ENCODE peak calls at places on chromosomes 5 and 9, in eight cellular contexts. Q is dorsolateral prefrontal cortex; B is tibial nerve; Z is OCI-M1; F is neural crest cell; V is heart left ventricle; X is stimulated activated naive B cell treated with anti-CD40 and anti-IgM and Interleukin-4, amounts not matched to agents 10 μg/mL and 1 μg/mL and 100 μg/mL, for 72 hours; M is activated CD8-positive, alpha-beta memory T cell treated with anti-CD3 and anti-CD28 coated beads, Interleukin-2, amount 50 U/mL, for 4 hours. S is an unnamed sample.

GRCh38 chr9:36739538-36740116 is 166.9 kb downstream of the MELK start:
- DNase-seq in B (no peak), V (no peak), X (no peak), M (no peak), Q (no peak), F (no peak), Z (no peak), S (no peak)

GRCh38 chr5:181260720-181261319 is at the start of gene TRIM52:
- DNase-seq in Z (no peak), B (peak), X (peak), V (peak), F (peak), Q (peak), M (peak), S (peak)

GRCh38 chr5:110386782-110387181 is 339.7 kb downstream of the TMEM232 start:
- DNase-seq in X (no peak), V (no peak), Q (no peak), B (no peak), F (no peak), Z (no peak), M (no peak), S (no peak)

GRCh38 chr9:26813247-26813646 is 79.4 kb downstream of the CAAP1 start:
- DNase-seq in B (no peak), V (no peak), X (no peak), Z (no peak), M (no peak), F (no peak), Q (no peak), S (no peak)

GRCh38 chr5:83312672-83313071 is 158.9 kb upstream of the VCAN start:
- DNase-seq in Z (peak), M (no peak), B (peak), Q (no peak), F (no peak), V (no peak), X (no peak), S (no peak)

GRCh38 chr9:95784318-95784717 is 91.2 kb upstream of the ERCC6L2 start:
- DNase-seq in B (no peak), F (no peak), Z (no peak), X (no peak), M (no peak), V (no peak), Q (no peak), S (no peak)

GRCh38 chr9:13330396-13331004 is 51.0 kb upstream of the MPDZ start:
- DNase-seq in Z (no peak), X (no peak), V (peak), B (no peak), F (no peak), Q (no peak), M (no peak), S (no peak)

GRCh38 chr5:133147815-133148634 is 96.2 kb downstream of the HSPA4 start:
- DNase-seq in Z (no peak), M (no peak), Q (no peak), F (no peak), X (no peak), B (no peak), V (no peak), S (no peak)

GRCh38 chr5:178785999-178786398 is 55.5 kb upstream of the ZNF354A start:
- DNase-seq in Z (no peak), B (no peak), Q (peak), V (no peak), F (no peak), X (no peak), M (no peak), S (no peak)

GRCh38 chr9:42852133-42852532 is 668.7 kb downstream of the SPATA31A6 start:
- DNase-seq in V (peak), B (peak), Z (no peak), M (no peak), Q (peak), F (peak), X (no peak), S (peak)

GRCh38 chr9:89655990-89656657 is 51.3 kb downstream of the GADD45G start:
- DNase-seq in V (no peak), X (no peak), F (no peak), Z (no peak), M (no peak), B (no peak), Q (no peak), S (no peak)

GRCh38 chr9:111348821-111349271 is 18.8 kb upstream of the OR2K2 start:
- DNase-seq in Z (no peak), X (no peak), F (no peak), Q (no peak), V (no peak), M (no peak), B (no peak), S (no peak)

GRCh38 chr5:37717613-37718431 is 122.0 kb downstream of the GDNF start:
- DNase-seq in M (no peak), F (no peak), Q (no peak), V (peak), X (no peak), Z (no peak), B (no peak), S (no peak)

GRCh38 chr5:94241288-94241651 is 377.1 kb downstream of the KIAA0825 start:
- DNase-seq in X (no peak), F (no peak), Z (no peak), M (no peak), B (no peak), Q (no peak), V (no peak), S (no peak)

GRCh38 chr5:149680810-149681221 is 49.3 kb upstream of the PPARGC1B start:
- DNase-seq in X (peak), M (no peak), B (peak), Q (peak), F (no peak), Z (peak), V (peak), S (peak)

GRCh38 chr9:106588601-106589000 is 274.4 kb upstream of the ZNF462 start:
- DNase-seq in M (no peak), Q (no peak), V (no peak), F (no peak), X (no peak), Z (no peak), B (no peak), S (no peak)

GRCh38 chr5:157998021-157998504 is 139.1 kb upstream of the CLINT1 start:
- DNase-seq in X (no peak), B (no peak), Q (no peak), M (no peak), V (no peak), Z (no peak), F (no peak), S (no peak)

GRCh38 chr9:22815246-22815645 is 368.6 kb downstream of the DMRTA1 start:
- DNase-seq in V (no peak), F (no peak), B (no peak), M (no peak), Z (no peak), Q (no peak), X (no peak), S (no peak)

GRCh38 chr9:7489018-7489417 is 310.6 kb downstream of the DMAC1 start:
- DNase-seq in M (no peak), Q (no peak), F (no peak), B (peak), Z (no peak), X (no peak), V (peak), S (peak)